ENCODE peak calls at places on chromosomes 16 and 17, in five cellular contexts. One of them, this sample, is unnamed.

GRCh38 chr16:117381-118365 is 20.8 kb downstream of the NPRL3 start:
- DNase-seq in MM.1S: peak; percentile 36
- DNase-seq in CD8-positive, alpha-beta T cell: peak; percentile 53
- DNase-seq in caudate nucleus: no peak
- DNase-seq in sciatic nerve: no peak
- DNase-seq in this sample: peak; percentile 63

GRCh38 chr16:27246439-27246838 is 22.1 kb downstream of the NSMCE1 start:
- DNase-seq in CD8-positive, alpha-beta T cell: no peak
- DNase-seq in sciatic nerve: no peak
- DNase-seq in caudate nucleus: no peak
- DNase-seq in MM.1S: no peak
- DNase-seq in this sample: no peak

GRCh38 chr16:7650446-7650845 is 317.8 kb downstream of the RBFOX1 start:
- DNase-seq in MM.1S: no peak
- DNase-seq in caudate nucleus: no peak
- DNase-seq in CD8-positive, alpha-beta T cell: no peak
- DNase-seq in sciatic nerve: no peak
- DNase-seq in this sample: no peak

GRCh38 chr17:980406-981291 is 1.1 kb upstream of the NXN start:
- DNase-seq in sciatic nerve: peak; percentile 85
- DNase-seq in caudate nucleus: peak; percentile 79
- DNase-seq in CD8-positive, alpha-beta T cell: peak; percentile 63
- DNase-seq in MM.1S: peak; percentile 94
- DNase-seq in this sample: peak; percentile 63

GRCh38 chr16:11087691-11088431 is 143.5 kb downstream of the CLEC16A start:
- DNase-seq in sciatic nerve: no peak
- DNase-seq in caudate nucleus: no peak
- DNase-seq in MM.1S: no peak
- DNase-seq in CD8-positive, alpha-beta T cell: peak; percentile 25
- DNase-seq in this sample: no peak

GRCh38 chr17:44310188-44310587 is 1.8 kb downstream of the RUNDC3A start:
- DNase-seq in CD8-positive, alpha-beta T cell: no peak
- DNase-seq in MM.1S: no peak
- DNase-seq in caudate nucleus: no peak
- DNase-seq in sciatic nerve: no peak
- DNase-seq in this sample: no peak

GRCh38 chr17:49146620-49147306 is 14.2 kb downstream of the B4GALNT2 start:
- DNase-seq in caudate nucleus: no peak
- DNase-seq in sciatic nerve: no peak
- DNase-seq in CD8-positive, alpha-beta T cell: no peak
- DNase-seq in MM.1S: no peak
- DNase-seq in this sample: no peak

GRCh38 chr16:20849587-20850390 is 43.5 kb downstream of the REXO5 start:
- DNase-seq in MM.1S: peak; percentile 20
- DNase-seq in sciatic nerve: peak; percentile 88
- DNase-seq in CD8-positive, alpha-beta T cell: peak; percentile 48
- DNase-seq in caudate nucleus: peak; percentile 63
- DNase-seq in this sample: peak; percentile 61

GRCh38 chr16:27639588-27640276 is 89.8 kb downstream of the KATNIP start:
- DNase-seq in sciatic nerve: no peak
- DNase-seq in MM.1S: peak; percentile 50
- DNase-seq in CD8-positive, alpha-beta T cell: no peak
- DNase-seq in caudate nucleus: peak; percentile 68
- DNase-seq in this sample: no peak

GRCh38 chr16:839643-840408 is 39.3 kb upstream of the GNG13 start:
- DNase-seq in CD8-positive, alpha-beta T cell: no peak
- DNase-seq in sciatic nerve: no peak
- DNase-seq in MM.1S: no peak
- DNase-seq in caudate nucleus: no peak
- DNase-seq in this sample: no peak

GRCh38 chr16:17171250-17172143 is 299.3 kb downstream of the XYLT1 start:
- DNase-seq in CD8-positive, alpha-beta T cell: no peak
- DNase-seq in caudate nucleus: no peak
- DNase-seq in sciatic nerve: no peak
- DNase-seq in MM.1S: no peak
- DNase-seq in this sample: no peak

GRCh38 chr17:66200685-66201092 is 8.8 kb upstream of the CEP112 start:
- DNase-seq in sciatic nerve: no peak
- DNase-seq in caudate nucleus: no peak
- DNase-seq in MM.1S: peak; percentile 53
- DNase-seq in CD8-positive, alpha-beta T cell: peak; percentile 15
- DNase-seq in this sample: no peak

GRCh38 chr17:79042421-79043190 is 18.6 kb downstream of the C1QTNF1 start:
- DNase-seq in caudate nucleus: no peak
- DNase-seq in MM.1S: peak; percentile 59
- DNase-seq in sciatic nerve: peak; percentile 81
- DNase-seq in CD8-positive, alpha-beta T cell: peak; percentile 57
- DNase-seq in this sample: peak; percentile 40

GRCh38 chr16:85315871-85316270 is 203.6 kb upstream of the CIBAR2 start:
- DNase-seq in MM.1S: no peak
- DNase-seq in CD8-positive, alpha-beta T cell: no peak
- DNase-seq in sciatic nerve: no peak
- DNase-seq in caudate nucleus: no peak
- DNase-seq in this sample: no peak

GRCh38 chr17:41917957-41918391 is 777 bp downstream of the ACLY start:
- DNase-seq in MM.1S: peak; percentile 19
- DNase-seq in CD8-positive, alpha-beta T cell: peak; percentile 30
- DNase-seq in caudate nucleus: no peak
- DNase-seq in sciatic nerve: peak; percentile 82
- DNase-seq in this sample: no peak

GRCh38 chr16:68214726-68215125 is 21.2 kb downstream of the ESRP2 start:
- DNase-seq in sciatic nerve: no peak
- DNase-seq in CD8-positive, alpha-beta T cell: no peak
- DNase-seq in MM.1S: no peak
- DNase-seq in caudate nucleus: no peak
- DNase-seq in this sample: no peak

GRCh38 chr16:1258906-1259759 is 3.3 kb downstream of the TPSD1 start:
- DNase-seq in CD8-positive, alpha-beta T cell: no peak
- DNase-seq in sciatic nerve: no peak
- DNase-seq in caudate nucleus: no peak
- DNase-seq in MM.1S: no peak
- DNase-seq in this sample: no peak

GRCh38 chr16:1791256-1791942 is 2.1 kb downstream of the IGFALS start:
- DNase-seq in sciatic nerve: no peak
- DNase-seq in caudate nucleus: no peak
- DNase-seq in CD8-positive, alpha-beta T cell: no peak
- DNase-seq in MM.1S: no peak
- DNase-seq in this sample: no peak

This sample was measured in T-helper 1 cell.